ENCODE peak calls at places on chromosome 9, in four cellular contexts. E is uterus, M is psoas muscle, S is H1. C is an unnamed sample. For H3K4me1 and H3K36me3, the result is how much of the 10 kb centered on the place peaks cover.

GRCh38 chr9:114409842-114410241 is 22.1 kb upstream of the AKNA start:
- DNase-seq in S (no peak), M (no peak), E (no peak), C (no peak)

GRCh38 chr9:93203713-93204469 is 20.0 kb downstream of the WNK2 start:
- DNase-seq in M (peak), S (no peak), E (no peak), C (no peak)

GRCh38 chr9:128946945-128947422 is 419 bp downstream of the DOLK start:
- DNase-seq in S (no peak), M (peak), E (no peak), C (no peak)

GRCh38 chr9:114291064-114291474 is 31.8 kb upstream of the ORM1 start:
- DNase-seq in E (peak), M (peak), S (peak), C (peak)

GRCh38 chr9:69249337-69249736 is 75.3 kb downstream of the TJP2 start:
- DNase-seq in M (no peak), S (no peak), E (no peak), C (no peak)

GRCh38 chr9:109346904-109347303 is 26.0 kb upstream of the EPB41L4B start:
- DNase-seq in E (no peak), S (no peak), M (no peak), C (no peak)

GRCh38 chr9:38318755-38319495 is 73.6 kb upstream of the ALDH1B1 start:
- DNase-seq in S (no peak), M (no peak), E (no peak), C (no peak)

GRCh38 chr9:135551031-135551430 is 5.1 kb downstream of the OBP2A start:
- DNase-seq in E (no peak), S (no peak), M (no peak), C (no peak)

GRCh38 chr9:3873818-3874217 is 348.0 kb upstream of the RFX3 start:
- DNase-seq in S (no peak), E (no peak), M (no peak), C (no peak)

GRCh38 chr9:33164138-33164809 is 2.9 kb downstream of the B4GALT1 start:
- DNase-seq in S (no peak), M (no peak), E (no peak), C (no peak)

GRCh38 chr9:70902171-70902570 is 219.2 kb downstream of the TRPM3 start:
- DNase-seq in S (no peak), E (no peak), M (no peak), C (no peak)

GRCh38 chr9:35664531-35665470 is at the start of gene ARHGEF39:
- DNase-seq in E (peak), M (peak), S (peak), C (peak)

GRCh38 chr9:116870566-116870965 is 183.5 kb downstream of the TRIM32 start:
- DNase-seq in S (peak), M (no peak), E (no peak), C (no peak)

GRCh38 chr9:79693750-79694149 is 122.0 kb downstream of the TLE4 start:
- DNase-seq in S (no peak), E (no peak), M (no peak), C (no peak)
- H3K4me1 ChIP-seq in S (under half), E (under half), M (under half), C (under half)

GRCh38 chr9:92064711-92065110 is 50.5 kb downstream of the SPTLC1 start:
- DNase-seq in E (no peak), S (no peak), M (no peak), C (no peak)
- H3K36me3 ChIP-seq in E (under half), S (half or more), M (under half), C (under half)

GRCh38 chr9:122371851-122372250 is 1.0 kb downstream of the PTGS1 start:
- DNase-seq in M (no peak), S (no peak), E (no peak), C (no peak)

GRCh38 chr9:122367779-122368460 is 2.9 kb upstream of the PTGS1 start:
- DNase-seq in S (no peak), E (no peak), M (no peak), C (no peak)

GRCh38 chr9:122370869-122371467 is at the start of gene PTGS1:
- DNase-seq in M (peak), E (no peak), S (no peak), C (no peak)

GRCh38 chr9:122368642-122369041 is 2.2 kb upstream of the PTGS1 start:
- DNase-seq in S (no peak), E (no peak), M (no peak), C (no peak)

DNA sequence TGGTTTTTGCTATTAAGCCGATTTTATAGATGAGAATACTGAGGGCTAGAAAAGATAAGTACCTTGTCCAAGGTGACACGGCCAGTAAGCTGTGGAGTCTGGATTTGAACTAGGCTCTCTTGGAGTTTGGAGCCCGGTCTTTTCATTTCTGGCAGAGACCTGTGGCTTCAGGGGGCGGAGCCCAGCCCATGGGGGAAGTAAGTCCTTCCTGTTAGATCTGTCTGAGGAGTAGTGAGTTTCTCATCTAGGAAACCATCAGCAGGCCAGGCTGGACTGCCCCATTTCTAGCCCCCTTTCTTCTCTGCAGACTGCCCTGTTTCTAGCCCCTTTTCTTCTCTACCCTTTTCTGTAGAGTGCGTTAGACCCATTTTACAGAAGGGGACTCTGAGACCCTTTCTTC is 521 bp upstream of the PTGS1 start:
- DNase-seq in S (no peak), M (no peak), E (no peak), C (no peak)
- H3K4me1 ChIP-seq in S (under half), M (under half), E (under half), C (under half)

DNA sequence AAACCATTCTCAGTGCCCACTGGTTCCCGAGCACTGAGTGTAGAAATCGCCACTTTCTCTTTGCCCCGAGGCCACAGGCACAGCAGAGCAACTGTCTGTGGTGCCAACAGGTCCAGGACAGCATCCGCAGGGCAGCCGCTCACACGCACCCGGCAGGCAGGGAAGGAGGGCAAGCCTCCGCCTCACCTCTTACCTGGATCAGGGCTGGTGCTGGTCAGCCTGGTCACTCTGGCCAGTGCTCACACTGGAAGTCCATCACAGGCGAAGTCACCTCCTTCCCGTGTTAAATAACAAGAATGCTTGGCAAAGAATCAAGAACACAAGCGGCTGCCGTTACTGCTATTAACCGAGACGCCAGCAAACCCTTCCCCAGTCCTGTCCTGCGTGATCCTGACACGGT is 13.7 kb downstream of the DIPK1B start:
- DNase-seq in M (no peak), S (no peak), E (no peak), C (no peak)
- H3K36me3 ChIP-seq in M (half or more), S (under half), E (under half), C (under half)

GRCh38 chr9:130912932-130913598 is 16.5 kb upstream of the QRFP start:
- DNase-seq in S (no peak), E (no peak), M (peak), C (no peak)

GRCh38 chr9:130917171-130917960 is 20.8 kb upstream of the QRFP start:
- DNase-seq in S (no peak), E (no peak), M (no peak), C (no peak)

GRCh38 chr9:130914417-130915095 is 17.9 kb upstream of the QRFP start:
- DNase-seq in E (no peak), M (no peak), S (no peak), C (no peak)

GRCh38 chr9:130913599-130914416 is 17.2 kb upstream of the QRFP start:
- DNase-seq in E (no peak), M (no peak), S (no peak), C (no peak)

GRCh38 chr9:130915096-130915447 is 18.5 kb upstream of the QRFP start:
- DNase-seq in S (no peak), M (no peak), E (no peak), C (no peak)
- H3K4me1 ChIP-seq in S (under half), M (under half), E (under half), C (under half)

DNA sequence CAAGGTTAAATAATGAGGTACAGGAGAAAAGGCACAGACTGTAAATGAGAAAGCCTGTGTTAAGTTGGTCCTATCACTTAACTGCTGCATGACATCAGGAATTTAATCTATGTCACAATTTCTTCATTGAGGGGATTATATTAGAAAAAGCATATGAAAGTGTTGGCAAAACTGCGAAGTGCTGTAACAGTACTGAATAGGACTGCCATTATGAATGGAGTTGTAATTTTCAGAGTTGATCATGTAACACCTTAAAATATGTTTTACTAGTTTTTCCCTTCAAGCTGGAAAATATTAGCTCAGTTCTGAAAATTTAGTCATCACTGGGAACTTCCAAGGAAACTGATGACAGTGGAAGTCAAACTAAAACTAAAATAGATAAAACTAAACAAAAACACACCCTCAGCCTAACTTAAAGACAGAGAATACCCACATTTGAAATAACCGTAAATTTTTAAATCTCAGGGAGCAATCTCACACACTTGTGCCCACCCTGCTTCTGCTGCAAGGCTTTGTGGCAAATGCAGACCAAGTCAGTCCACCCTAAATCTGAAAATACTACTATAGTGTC is 45.1 kb downstream of the ERMP1 start:
- DNase-seq in M (no peak), E (no peak), S (no peak), C (no peak)
- H3K36me3 ChIP-seq in M (under half), E (under half), S (under half), C (under half)

DNA sequence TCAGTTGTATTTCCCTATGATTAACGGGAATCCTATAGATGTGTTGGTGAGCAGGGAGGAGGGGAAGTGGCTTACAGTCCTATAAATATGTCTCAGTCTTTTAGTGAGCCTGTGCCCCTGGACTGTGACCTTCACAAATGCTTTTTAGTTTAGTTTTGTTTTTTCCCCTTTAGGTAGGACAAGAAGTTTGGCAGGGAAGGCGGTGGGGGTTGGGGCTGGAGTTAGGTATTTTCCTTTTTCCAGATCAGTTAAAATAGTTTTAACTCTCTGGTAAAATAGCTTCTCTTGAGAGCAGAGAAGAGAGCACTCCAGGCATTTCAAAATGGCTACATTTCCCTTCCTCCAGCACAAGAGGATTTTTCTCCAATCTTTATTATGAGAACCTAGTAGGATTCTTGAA is 272.1 kb downstream of the SPATA31D1 start:
- DNase-seq in M (no peak), S (no peak), E (no peak), C (no peak)
- H3K4me1 ChIP-seq in M (under half), S (under half), E (under half), C (under half)

DNA sequence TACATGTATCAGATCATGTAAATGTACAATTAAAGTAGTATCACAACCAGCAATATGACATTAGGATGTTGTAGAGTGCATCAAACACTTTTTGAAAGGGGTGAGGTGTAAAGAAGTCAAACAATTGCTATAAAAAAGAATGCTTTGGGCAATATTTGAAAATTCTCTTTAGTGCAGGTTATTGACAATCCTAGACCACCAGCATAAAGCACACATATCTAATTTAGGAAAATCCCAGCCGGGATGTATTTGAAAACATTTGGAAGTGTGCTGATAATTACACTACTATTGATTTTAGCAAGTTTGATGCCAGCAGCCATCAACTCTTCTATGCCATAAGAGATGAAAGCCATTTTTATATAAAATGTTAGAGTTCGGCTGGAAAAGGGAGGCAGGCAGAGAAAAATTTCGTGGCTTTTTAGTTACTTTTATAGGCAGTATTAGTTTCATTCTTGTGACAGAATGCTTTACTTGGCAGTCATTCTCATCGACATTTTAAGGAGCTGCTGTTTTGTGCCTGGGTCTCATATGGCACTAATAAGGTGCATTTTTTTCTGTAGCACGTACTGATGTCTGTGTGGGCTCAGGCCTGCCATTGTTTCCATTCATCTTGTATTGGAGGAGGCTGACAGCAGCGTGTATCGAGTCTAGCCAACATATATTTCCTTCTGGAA is 285.7 kb downstream of the AOPEP start:
- DNase-seq in E (no peak), S (no peak), M (no peak), C (no peak)
- H3K36me3 ChIP-seq in E (under half), S (under half), M (under half), C (under half)

DNA sequence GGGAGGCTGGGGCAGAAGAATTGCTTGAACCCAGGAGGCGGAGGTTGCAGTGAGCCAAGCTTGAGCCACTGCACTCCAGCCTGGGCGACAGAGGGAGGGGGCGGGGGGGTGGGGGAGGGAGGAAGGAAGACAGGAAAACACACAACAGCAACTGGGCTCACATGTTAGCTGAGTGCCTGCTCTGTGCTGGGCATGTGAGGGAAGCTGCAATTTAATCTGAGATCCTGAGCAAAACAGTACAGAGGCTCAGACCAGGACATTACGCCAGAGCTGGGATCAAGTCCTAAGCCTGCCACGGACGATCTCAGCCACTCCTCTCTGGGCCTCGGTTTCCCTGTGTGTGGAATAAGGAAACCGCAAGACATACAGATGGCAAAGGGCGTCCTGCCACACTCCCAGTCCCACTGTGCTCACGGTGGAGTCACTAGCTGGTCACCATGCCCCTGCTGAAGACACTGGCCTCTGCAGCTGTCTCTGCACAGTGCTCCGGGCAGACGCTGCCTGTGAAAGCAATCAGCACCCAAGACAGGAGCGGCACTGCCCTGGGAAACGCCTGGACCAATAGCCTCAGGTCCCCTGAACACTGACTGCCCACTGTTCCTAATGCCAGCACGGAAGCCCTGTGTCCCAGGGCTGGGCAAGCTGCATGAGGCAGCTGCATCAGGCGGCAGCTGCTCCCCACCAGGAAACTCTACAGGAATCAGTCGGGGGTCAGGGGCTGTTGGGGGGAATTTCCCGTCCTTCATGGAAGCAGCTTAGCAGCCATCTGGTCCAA is 118.9 kb downstream of the VAV2 start:
- DNase-seq in E (no peak), S (no peak), M (no peak), C (no peak)
- H3K4me1 ChIP-seq in E (under half), S (under half), M (under half), C (under half)